ENCODE peak calls at places on chromosome 6, in seven cellular contexts. F is heart left ventricle, A is epithelial cell of prostate, V is sigmoid colon, Y is right atrium auricular region, Z is mammary epithelial cell, H is stomach. L is an unnamed sample.

GRCh38 chr6:19873031-19873430 is 35.9 kb downstream of the ID4 start:
- DNase-seq in Y (no peak), Z (no peak), F (no peak), H (no peak), V (no peak), A (no peak), L (no peak)

GRCh38 chr6:155050311-155050710 is 55.2 kb downstream of the TIAM2 start:
- DNase-seq in H (no peak), A (no peak), Y (no peak), F (no peak), V (no peak), Z (peak), L (no peak)

GRCh38 chr6:2918936-2919335 is 15.8 kb upstream of the SERPINB9 start:
- DNase-seq in H (no peak), Y (peak), F (no peak), V (no peak), A (no peak), Z (no peak), L (no peak)

GRCh38 chr6:53112404-53112803 is 36.2 kb downstream of the GCM1 start:
- DNase-seq in Y (no peak), Z (peak), V (no peak), F (no peak), A (peak), H (peak), L (peak)

GRCh38 chr6:118212451-118213173 is 305.5 kb downstream of the SLC35F1 start:
- DNase-seq in H (no peak), F (no peak), Y (no peak), V (no peak), A (no peak), Z (no peak), L (no peak)

GRCh38 chr6:75351570-75351969 is 67.0 kb upstream of the TMEM30A start:
- DNase-seq in Y (no peak), H (no peak), F (no peak), Z (no peak), V (no peak), A (no peak), L (no peak)

GRCh38 chr6:151370509-151371078 is 20.8 kb downstream of the ZBTB2 start:
- DNase-seq in H (no peak), A (no peak), Z (no peak), F (no peak), V (no peak), Y (no peak), L (no peak)

GRCh38 chr6:164216368-164216767 is 801.9 kb downstream of the QKI start:
- DNase-seq in V (no peak), Z (no peak), H (no peak), F (no peak), Y (no peak), A (no peak), L (no peak)

GRCh38 chr6:25981529-25982263 is 19.1 kb downstream of the TRIM38 start:
- DNase-seq in H (no peak), Y (no peak), V (no peak), A (no peak), Z (no peak), F (no peak), L (no peak)

GRCh38 chr6:126812651-126813050 is 305.8 kb upstream of the RSPO3 start:
- DNase-seq in Z (no peak), A (no peak), Y (no peak), H (no peak), V (no peak), F (no peak), L (no peak)

GRCh38 chr6:15801912-15802311 is 139.1 kb upstream of the DTNBP1 start:
- DNase-seq in A (no peak), Y (no peak), V (no peak), H (no peak), F (no peak), Z (no peak), L (no peak)

GRCh38 chr6:96089173-96089572 is 73.4 kb downstream of the FUT9 start:
- DNase-seq in F (no peak), Z (peak), V (no peak), A (no peak), Y (no peak), H (peak), L (no peak)

GRCh38 chr6:140846518-140847277 is 1286.0 kb upstream of the GJE1 start:
- DNase-seq in Y (no peak), V (no peak), F (no peak), A (no peak), H (no peak), Z (peak), L (no peak)

GRCh38 chr6:68343901-68344300 is 291.2 kb upstream of the ADGRB3 start:
- DNase-seq in Z (peak), Y (no peak), H (no peak), F (no peak), V (no peak), A (no peak), L (peak)

GRCh38 chr6:32436995-32437836 is 2.5 kb upstream of the HLA-DRA start:
- DNase-seq in V (no peak), Y (no peak), Z (no peak), H (no peak), F (no peak), A (no peak), L (no peak)

GRCh38 chr6:125262026-125263013 is 39.4 kb downstream of the HDDC2 start:
- DNase-seq in V (no peak), H (no peak), A (no peak), Z (no peak), Y (no peak), F (no peak), L (no peak)

GRCh38 chr6:18004256-18004985 is 17.0 kb upstream of the KIF13A start:
- DNase-seq in Y (no peak), Z (no peak), V (no peak), A (no peak), F (no peak), H (no peak), L (no peak)

GRCh38 chr6:20708367-20709124 is 174.3 kb downstream of the CDKAL1 start:
- DNase-seq in Y (no peak), Z (peak), V (no peak), A (no peak), F (no peak), H (no peak), L (no peak)

GRCh38 chr6:5541751-5542432 is 280.6 kb downstream of the FARS2 start:
- DNase-seq in V (no peak), Z (peak), A (peak), Y (no peak), F (no peak), H (no peak), L (no peak)

GRCh38 chr6:5442946-5443345 is 181.6 kb downstream of the FARS2 start:
- DNase-seq in Z (no peak), A (no peak), V (no peak), H (no peak), Y (no peak), F (no peak), L (no peak)

GRCh38 chr6:3825851-3826581 is 23.2 kb upstream of the FAM50B start:
- DNase-seq in H (peak), A (peak), V (peak), F (peak), Z (peak), Y (peak), L (peak)

GRCh38 chr6:5718231-5718947 is 288.3 kb downstream of the NRN1 start:
- DNase-seq in F (no peak), Y (no peak), V (no peak), Z (no peak), A (no peak), H (no peak), L (no peak)

GRCh38 chr6:112231609-112232060 is 22.7 kb downstream of the LAMA4 start:
- DNase-seq in Y (no peak), A (no peak), F (no peak), Z (peak), V (no peak), H (no peak), L (no peak)

GRCh38 chr6:166551797-166552495 is 34.5 kb downstream of the RAMACL start:
- DNase-seq in H (no peak), F (no peak), Y (no peak), V (no peak), A (no peak), Z (no peak), L (no peak)

GRCh38 chr6:475341-475740 is 83.8 kb downstream of the IRF4 start:
- DNase-seq in F (no peak), Y (no peak), V (no peak), Z (no peak), H (no peak), A (no peak), L (no peak)

GRCh38 chr6:140641412-140641811 is 1267.0 kb upstream of the CITED2 start:
- DNase-seq in A (no peak), Z (no peak), Y (no peak), F (no peak), H (no peak), V (no peak), L (no peak)

GRCh38 chr6:105259912-105260889 is 80.4 kb upstream of the POPDC3 start:
- DNase-seq in H (no peak), Y (no peak), Z (no peak), V (no peak), A (no peak), F (peak), L (no peak)

GRCh38 chr6:42375007-42375635 is 76.6 kb downstream of the TRERF1 start:
- DNase-seq in Z (no peak), H (no peak), A (no peak), V (peak), F (no peak), Y (no peak), L (no peak)

GRCh38 chr6:148457843-148458159 is 115.2 kb downstream of the SASH1 start:
- DNase-seq in H (no peak), Z (no peak), F (no peak), A (no peak), Y (no peak), V (no peak), L (no peak)

GRCh38 chr6:36955136-36955535 is 598 bp downstream of the PI16 start:
- DNase-seq in Y (peak), A (no peak), H (no peak), Z (no peak), V (no peak), F (no peak), L (no peak)

GRCh38 chr6:86765211-86765610 is 172.1 kb upstream of the HTR1E start:
- DNase-seq in Y (no peak), Z (no peak), A (no peak), V (no peak), F (no peak), H (no peak), L (no peak)

GRCh38 chr6:11586574-11586973 is 49.0 kb downstream of the TMEM170B start:
- DNase-seq in H (no peak), Z (peak), F (no peak), V (no peak), Y (peak), A (no peak), L (no peak)

GRCh38 chr6:218153-219018 is 73.9 kb upstream of the DUSP22 start:
- DNase-seq in Z (no peak), V (no peak), H (no peak), F (no peak), A (no peak), Y (no peak), L (no peak)

GRCh38 chr6:167706313-167707109 is 120.2 kb upstream of the AFDN start:
- DNase-seq in Y (no peak), V (no peak), A (no peak), F (no peak), H (no peak), Z (no peak), L (no peak)

GRCh38 chr6:110529907-110530306 is 53.5 kb upstream of the SLC22A16 start:
- DNase-seq in Y (no peak), Z (peak), F (no peak), H (no peak), A (no peak), V (no peak), L (no peak)
- H3K27ac ChIP-seq in Y (no peak), Z (peak), F (no peak), H (no peak), A (peak), V (no peak), L (no peak)

DNA sequence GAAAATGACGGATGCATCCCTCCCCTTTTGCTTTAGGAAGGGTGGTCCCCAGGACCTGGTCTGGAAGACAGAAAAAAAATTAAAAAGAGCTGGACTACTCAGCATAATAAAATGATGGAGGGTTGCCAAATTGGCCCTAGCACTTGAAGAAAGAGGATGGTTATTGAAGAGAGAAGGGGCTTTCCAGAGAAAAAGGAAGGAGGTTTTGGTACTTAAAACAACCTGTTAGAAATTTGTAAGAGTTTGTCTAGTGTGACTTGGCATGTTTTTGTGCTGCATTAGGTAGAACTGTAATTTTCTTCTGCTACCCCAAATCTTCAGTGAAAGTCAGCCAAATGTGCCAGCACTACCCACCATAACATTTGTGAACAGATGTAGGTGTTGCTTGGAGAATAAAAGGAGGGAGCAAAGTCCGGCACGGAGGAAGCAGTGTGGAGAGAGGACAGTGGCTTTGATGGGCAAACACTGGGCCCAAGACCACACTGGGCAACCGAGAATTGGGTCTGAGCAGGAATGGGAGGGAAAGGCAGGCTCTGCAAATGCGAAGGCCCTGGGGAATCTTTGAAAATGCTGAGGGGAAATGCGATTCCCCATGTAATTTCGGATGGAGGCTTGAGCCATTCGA is 160.9 kb downstream of the QRSL1 start:
- DNase-seq in V (no peak), Y (no peak), Z (no peak), F (no peak), H (no peak), A (no peak), L (no peak)
- H3K27ac ChIP-seq in V (no peak), Y (no peak), Z (no peak), F (no peak), H (no peak), A (no peak), L (peak)

DNA sequence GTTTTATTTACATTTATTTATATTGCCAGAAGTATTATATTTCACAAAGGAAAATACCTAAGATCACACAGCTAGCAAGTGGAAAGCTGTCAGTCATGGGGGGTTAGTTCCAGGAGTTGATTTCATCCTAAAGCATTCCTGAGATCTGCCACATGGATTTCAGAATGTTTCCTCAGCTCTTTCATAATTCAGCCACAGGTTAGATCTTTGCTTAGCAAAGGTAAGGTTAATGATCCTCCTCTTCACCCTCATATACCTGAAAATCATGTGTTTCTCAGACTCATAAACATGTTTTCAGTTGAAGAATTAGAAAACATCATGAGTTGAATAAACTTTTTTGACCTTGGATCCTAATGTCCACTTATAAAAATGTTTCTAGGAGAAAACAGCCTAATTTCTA is 215.4 kb downstream of the ARHGAP18 start:
- DNase-seq in H (no peak), F (no peak), A (no peak), Z (no peak), Y (no peak), V (no peak), L (no peak)
- H3K27ac ChIP-seq in H (no peak), F (no peak), A (peak), Z (peak), Y (peak), V (no peak), L (no peak)

GRCh38 chr6:7087491-7087979 is 20.2 kb upstream of the RREB1 start:
- DNase-seq in Z (no peak), H (no peak), Y (no peak), A (no peak), F (no peak), V (no peak), L (no peak)
- H3K27ac ChIP-seq in Z (no peak), H (peak), Y (no peak), A (no peak), F (no peak), V (no peak), L (no peak)

GRCh38 chr6:73969982-73970960 is 274.3 kb downstream of the CD109 start:
- DNase-seq in Y (no peak), Z (peak), H (no peak), F (no peak), V (no peak), A (no peak), L (no peak)

GRCh38 chr6:73964455-73964854 is 268.5 kb downstream of the CD109 start:
- DNase-seq in F (no peak), V (no peak), H (no peak), A (no peak), Y (no peak), Z (no peak), L (no peak)

GRCh38 chr6:73968358-73968757 is 272.4 kb downstream of the CD109 start:
- DNase-seq in A (no peak), F (no peak), Y (no peak), Z (no peak), V (no peak), H (no peak), L (no peak)

DNA sequence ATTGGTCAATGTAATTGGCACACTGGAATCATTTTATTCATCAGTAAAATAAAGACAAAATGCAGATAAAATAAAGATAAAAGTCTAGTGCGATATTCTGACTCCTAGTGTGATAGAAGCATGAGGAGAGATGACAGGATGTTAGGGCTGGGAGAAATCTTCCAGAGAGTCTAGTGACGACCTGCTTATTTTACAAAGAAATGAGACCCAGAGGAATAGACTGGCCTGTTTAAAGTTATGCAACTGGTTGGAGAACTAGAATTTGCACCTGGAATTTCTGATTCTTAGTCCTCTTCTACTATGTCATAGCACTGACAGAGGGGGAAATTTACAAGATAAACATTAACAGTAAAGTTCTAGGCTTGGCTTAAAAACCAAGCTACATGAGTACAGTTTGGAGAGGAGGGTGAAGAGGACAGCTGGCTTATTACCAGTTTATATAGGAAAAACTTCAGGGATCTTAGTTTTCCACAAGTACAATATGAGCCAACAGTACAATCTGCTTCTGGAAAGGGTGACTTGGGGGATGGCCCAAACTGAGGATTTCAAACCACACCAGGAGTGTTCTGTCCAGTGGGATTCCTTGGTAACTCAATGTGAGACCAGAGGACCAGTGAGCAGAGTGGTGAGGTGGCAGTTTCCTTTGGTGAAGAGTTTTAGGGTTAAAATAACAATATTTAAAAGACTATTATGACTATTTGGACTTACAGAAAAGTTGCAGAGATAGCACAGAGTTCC is 269.6 kb downstream of the CD109 start:
- DNase-seq in A (no peak), H (no peak), F (no peak), Z (no peak), Y (no peak), V (no peak), L (no peak)
- H3K27ac ChIP-seq in A (no peak), H (no peak), F (no peak), Z (no peak), Y (no peak), V (no peak), L (no peak)

L was measured in body of pancreas.